ENCODE peak calls at places on chromosomes 16 and 17, in five cellular contexts. D is A549, N is COR-L47, S is EL, X is GM13977. R is an unnamed sample.

GRCh38 chr16:16163571-16163970 is 59.7 kb downstream of the ABCC6 start:
- DNase-seq in D (no peak), N (no peak), S (no peak), X (no peak), R (no peak)

GRCh38 chr17:61188081-61188480 is 211.6 kb upstream of the TBX2 start:
- DNase-seq in D (no peak), N (no peak), S (no peak), X (peak; percentile 13), R (no peak)

GRCh38 chr16:87420401-87421368 is 28.5 kb downstream of the MAP1LC3B start:
- DNase-seq in D (no peak), N (no peak), S (no peak), X (no peak), R (no peak)

GRCh38 chr17:31155208-31155810 is 60.5 kb downstream of the NF1 start:
- DNase-seq in D (no peak), N (no peak), S (peak; percentile 50), X (no peak), R (no peak)

GRCh38 chr16:72173997-72174396 is 2.0 kb upstream of the PMFBP1 start:
- DNase-seq in D (no peak), N (no peak), S (no peak), X (no peak), R (no peak)

GRCh38 chr17:38982858-38983746 is 15.9 kb upstream of the FBXO47 start:
- DNase-seq in D (peak; percentile 79), N (peak; percentile 62), S (peak; percentile 76), X (peak; percentile 81), R (no peak)

GRCh38 chr17:72631568-72631967 is 460.9 kb downstream of the SLC39A11 start:
- DNase-seq in D (no peak), N (no peak), S (no peak), X (no peak), R (no peak)

GRCh38 chr16:64830653-64831052 is 291.2 kb downstream of the CDH11 start:
- DNase-seq in D (no peak), N (no peak), S (peak; percentile 27), X (no peak), R (no peak)

GRCh38 chr17:34622862-34623261 is 43.5 kb downstream of the TMEM132E start:
- DNase-seq in D (no peak), N (no peak), S (no peak), X (no peak), R (no peak)

GRCh38 chr17:13076905-13077304 is 59.1 kb upstream of the ELAC2 start:
- DNase-seq in D (no peak), N (no peak), S (no peak), X (no peak), R (no peak)

GRCh38 chr17:72063756-72064461 is 56.9 kb upstream of the SOX9 start:
- DNase-seq in D (no peak), N (no peak), S (no peak), X (no peak), R (no peak)

GRCh38 chr16:88650749-88651275 is at the start of gene CYBA:
- DNase-seq in D (peak; percentile 64), N (no peak), S (peak; percentile 72), X (peak; percentile 99), R (peak; percentile 89)

GRCh38 chr17:75454193-75454592 is 2.2 kb upstream of the TMEM94 start:
- DNase-seq in D (no peak), N (no peak), S (peak; percentile 30), X (peak; percentile 45), R (peak; percentile 37)

GRCh38 chr16:19228057-19228456 is 57.5 kb upstream of the CLEC19A start:
- DNase-seq in D (no peak), N (no peak), S (peak; percentile 3), X (no peak), R (no peak)

GRCh38 chr16:58500329-58501241 is 642 bp downstream of the NDRG4 start:
- DNase-seq in D (no peak), N (peak; percentile 47), S (no peak), X (no peak), R (no peak)

GRCh38 chr16:75627856-75628255 is 4.8 kb upstream of the ADAT1 start:
- DNase-seq in D (no peak), N (no peak), S (no peak), X (no peak), R (no peak)

GRCh38 chr16:15035163-15035729 is 20.6 kb downstream of the NTAN1 start:
- DNase-seq in D (no peak), N (no peak), S (no peak), X (no peak), R (no peak)

GRCh38 chr17:77802333-77802615 is 156.2 kb upstream of the TNRC6C start:
- DNase-seq in D (no peak), N (no peak), S (no peak), X (no peak), R (no peak)

GRCh38 chr17:30310562-30310961 is 18.8 kb upstream of the BLMH start:
- DNase-seq in D (no peak), N (no peak), S (no peak), X (no peak), R (no peak)